ENCODE peak calls at places on chromosomes 12 and 14, in ten cellular contexts. Y is gastrocnemius medialis; T is CD8-positive, alpha-beta T cell; A is A549; X is choroid plexus epithelial cell; Q is K562; R is astrocyte of the spinal cord; B is heart right ventricle; P is PC-9; K is fibroblast of mammary gland. O is an unnamed sample.

GRCh38 chr14:93520053-93520607 is 89.4 kb downstream of the UNC79 start:
- DNase-seq in Y (no peak), T (no peak), A (peak), X (peak), Q (no peak), R (no peak), B (no peak), P (no peak), K (peak), O (no peak)

GRCh38 chr12:16361142-16361783 is 13.8 kb downstream of the MGST1 start:
- DNase-seq in Y (no peak), T (no peak), A (no peak), X (peak), Q (no peak), R (no peak), B (no peak), P (no peak), K (no peak), O (no peak)

GRCh38 chr12:61706783-61707182 is 553.4 kb upstream of the USP15 start:
- DNase-seq in Y (no peak), T (no peak), A (no peak), X (no peak), Q (no peak), R (no peak), B (no peak), P (no peak), K (no peak), O (no peak)

GRCh38 chr12:41621288-41621687 is 433.2 kb downstream of the PDZRN4 start:
- DNase-seq in Y (no peak), T (no peak), A (no peak), X (no peak), Q (no peak), R (no peak), B (no peak), P (no peak), K (no peak), O (no peak)

GRCh38 chr12:1104088-1104800 is 113.2 kb downstream of the ERC1 start:
- DNase-seq in Y (no peak), T (no peak), A (no peak), X (no peak), Q (no peak), R (no peak), B (no peak), P (no peak), K (no peak), O (no peak)

GRCh38 chr14:100124551-100125088 is 34.8 kb downstream of the DEGS2 start:
- DNase-seq in Y (no peak), T (no peak), A (no peak), X (no peak), Q (no peak), R (no peak), B (no peak), P (no peak), K (no peak), O (no peak)

GRCh38 chr12:4562034-4562657 is at the start of gene DYRK4:
- DNase-seq in Y (peak), T (no peak), A (no peak), X (peak), Q (peak), R (peak), B (peak), P (no peak), K (peak), O (peak)

GRCh38 chr12:52867636-52868035 is 18.8 kb upstream of the KRT78 start:
- DNase-seq in Y (no peak), T (peak), A (peak), X (no peak), Q (peak), R (no peak), B (peak), P (no peak), K (no peak), O (no peak)

GRCh38 chr14:75559451-75560187 is 18.8 kb upstream of the FLVCR2 start:
- DNase-seq in Y (no peak), T (no peak), A (peak), X (peak), Q (no peak), R (peak), B (no peak), P (peak), K (peak), O (peak)

GRCh38 chr12:131258396-131258795 is 304.7 kb downstream of the ADGRD1 start:
- DNase-seq in Y (no peak), T (no peak), A (no peak), X (no peak), Q (no peak), R (no peak), B (no peak), P (no peak), K (no peak), O (no peak)

GRCh38 chr12:11182529-11182928 is 4.2 kb downstream of the TAS2R42 start:
- DNase-seq in Y (no peak), T (no peak), A (no peak), X (no peak), Q (no peak), R (no peak), B (no peak), P (no peak), K (no peak), O (no peak)

GRCh38 chr12:51371295-51371953 is 19.8 kb downstream of the GALNT6 start:
- DNase-seq in Y (peak), T (no peak), A (peak), X (peak), Q (no peak), R (peak), B (peak), P (peak), K (peak), O (peak)

GRCh38 chr14:101600891-101601602 is 39.8 kb downstream of the DIO3 start:
- DNase-seq in Y (no peak), T (peak), A (no peak), X (no peak), Q (no peak), R (no peak), B (no peak), P (no peak), K (no peak), O (no peak)

GRCh38 chr14:53227154-53227718 is 74.1 kb upstream of the DDHD1 start:
- DNase-seq in Y (no peak), T (no peak), A (no peak), X (no peak), Q (no peak), R (no peak), B (no peak), P (no peak), K (no peak), O (no peak)

GRCh38 chr14:80477388-80478160 is 266.3 kb upstream of the DIO2 start:
- DNase-seq in Y (no peak), T (no peak), A (no peak), X (peak), Q (no peak), R (no peak), B (no peak), P (no peak), K (peak), O (no peak)

GRCh38 chr12:132804426-132804861 is 24.2 kb downstream of the GOLGA3 start:
- DNase-seq in Y (no peak), T (no peak), A (peak), X (no peak), Q (peak), R (no peak), B (no peak), P (peak), K (peak), O (no peak)

GRCh38 chr12:52439420-52439819 is 5.2 kb upstream of the KRT75 start:
- DNase-seq in Y (no peak), T (no peak), A (no peak), X (no peak), Q (no peak), R (no peak), B (no peak), P (no peak), K (no peak), O (no peak)

GRCh38 chr14:77812028-77812427 is 12.1 kb downstream of the ADCK1 start:
- DNase-seq in Y (no peak), T (no peak), A (no peak), X (no peak), Q (no peak), R (no peak), B (no peak), P (no peak), K (no peak), O (no peak)

GRCh38 chr14:102590667-102591099 is 1.8 kb upstream of the RCOR1 start:
- DNase-seq in Y (no peak), T (peak), A (peak), X (peak), Q (peak), R (peak), B (peak), P (peak), K (peak), O (no peak)

GRCh38 chr14:21997300-21997699 is 323.7 kb upstream of the OR4E1 start:
- DNase-seq in Y (no peak), T (no peak), A (peak), X (peak), Q (no peak), R (no peak), B (no peak), P (no peak), K (peak), O (no peak)

GRCh38 chr14:68787235-68787727 is 5.6 kb downstream of the ZFP36L1 start:
- DNase-seq in Y (no peak), T (peak), A (peak), X (no peak), Q (no peak), R (peak), B (no peak), P (no peak), K (peak), O (no peak)

GRCh38 chr14:85060116-85060515 is 469.8 kb upstream of the FLRT2 start:
- DNase-seq in Y (no peak), T (no peak), A (no peak), X (peak), Q (no peak), R (no peak), B (no peak), P (no peak), K (peak), O (no peak)

GRCh38 chr12:64691793-64692583 is 67.2 kb downstream of the GNS start:
- DNase-seq in Y (no peak), T (no peak), A (no peak), X (no peak), Q (no peak), R (peak), B (no peak), P (no peak), K (no peak), O (no peak)

GRCh38 chr12:111166779-111167540 is 201.9 kb downstream of the PHETA1 start:
- DNase-seq in Y (no peak), T (no peak), A (no peak), X (no peak), Q (no peak), R (no peak), B (peak), P (no peak), K (no peak), O (no peak)

GRCh38 chr12:131640436-131640969 is 70.4 kb upstream of the SFSWAP start:
- DNase-seq in Y (no peak), T (no peak), A (no peak), X (no peak), Q (no peak), R (no peak), B (no peak), P (no peak), K (no peak), O (no peak)

GRCh38 chr12:130989391-130989790 is 35.7 kb downstream of the ADGRD1 start:
- DNase-seq in Y (no peak), T (no peak), A (no peak), X (no peak), Q (no peak), R (no peak), B (no peak), P (no peak), K (no peak), O (no peak)

GRCh38 chr12:122790393-122791075 is 16.2 kb downstream of the CCDC62 start:
- DNase-seq in Y (no peak), T (no peak), A (no peak), X (no peak), Q (no peak), R (peak), B (no peak), P (peak), K (peak), O (no peak)

GRCh38 chr14:60760648-60761364 is 26.2 kb downstream of the MNAT1 start:
- DNase-seq in Y (no peak), T (no peak), A (no peak), X (no peak), Q (no peak), R (no peak), B (no peak), P (peak), K (no peak), O (no peak)

GRCh38 chr12:115413626-115414025 is 729.7 kb upstream of the TBX3 start:
- DNase-seq in Y (no peak), T (no peak), A (no peak), X (no peak), Q (no peak), R (no peak), B (no peak), P (no peak), K (no peak), O (no peak)
- H3K4me3 ChIP-seq in Y (no peak), T (no peak), A (no peak), X (no peak), Q (no peak), R (no peak), B (no peak), P (no peak), K (no peak), O (no peak)

GRCh38 chr12:48903363-48903981 is 21.8 kb downstream of the FKBP11 start:
- DNase-seq in Y (no peak), T (no peak), A (no peak), X (peak), Q (no peak), R (no peak), B (no peak), P (no peak), K (peak), O (no peak)
- H3K4me3 ChIP-seq in Y (no peak), T (no peak), A (peak), X (no peak), Q (no peak), R (no peak), B (peak), P (no peak), K (no peak), O (no peak)

DNA sequence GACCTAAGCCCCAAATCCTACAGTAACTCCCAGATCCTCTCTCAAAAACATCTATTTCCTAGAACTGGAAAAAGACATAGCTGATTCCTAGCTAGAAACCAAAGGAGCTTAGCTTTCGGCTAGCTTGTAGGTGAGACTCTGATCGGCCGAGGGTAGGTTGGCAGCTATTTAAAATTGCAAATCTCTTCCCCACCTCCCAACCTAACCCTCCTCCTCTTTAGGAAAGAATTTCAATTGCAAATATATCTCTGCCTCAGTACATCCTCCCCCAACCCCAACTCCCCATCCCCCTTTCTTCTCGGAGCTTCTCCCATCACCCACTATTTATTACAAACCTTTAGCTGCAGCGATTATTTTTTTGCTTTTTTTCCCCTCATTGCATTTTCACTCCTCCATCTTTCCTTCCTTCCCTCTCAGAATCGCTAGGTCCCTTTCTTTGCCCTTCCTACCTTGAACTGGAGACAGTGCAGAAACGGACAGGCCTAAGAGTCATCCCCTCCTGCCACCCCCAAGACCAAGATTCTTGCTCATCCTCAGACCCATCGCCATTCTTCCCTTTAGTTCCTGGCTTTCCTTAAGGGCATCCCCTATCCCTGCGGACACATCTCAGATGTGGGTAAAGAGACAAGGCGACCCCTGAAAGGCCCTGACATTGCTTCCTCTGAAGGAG is 13.4 kb downstream of the ZFHX2 start:
- DNase-seq in Y (no peak), T (no peak), A (no peak), X (no peak), Q (no peak), R (no peak), B (no peak), P (no peak), K (no peak), O (no peak)
- H3K4me3 ChIP-seq in Y (no peak), T (no peak), A (no peak), X (no peak), Q (no peak), R (no peak), B (no peak), P (no peak), K (no peak), O (no peak)

GRCh38 chr12:80189241-80189640 is 89.9 kb downstream of the OTOGL start:
- DNase-seq in Y (no peak), T (no peak), A (no peak), X (peak), Q (no peak), R (peak), B (no peak), P (no peak), K (peak), O (peak)

GRCh38 chr12:80186727-80187217 is 87.4 kb downstream of the OTOGL start:
- DNase-seq in Y (peak), T (peak), A (peak), X (peak), Q (peak), R (peak), B (peak), P (peak), K (peak), O (peak)

GRCh38 chr12:80190001-80190400 is 90.7 kb downstream of the OTOGL start:
- DNase-seq in Y (no peak), T (no peak), A (no peak), X (peak), Q (no peak), R (no peak), B (no peak), P (no peak), K (peak), O (no peak)

GRCh38 chr12:80187660-80188090 is 88.3 kb downstream of the OTOGL start:
- DNase-seq in Y (peak), T (no peak), A (no peak), X (peak), Q (no peak), R (peak), B (peak), P (no peak), K (peak), O (peak)

GRCh38 chr12:80188566-80188965 is 89.2 kb downstream of the OTOGL start:
- DNase-seq in Y (no peak), T (no peak), A (no peak), X (no peak), Q (no peak), R (no peak), B (no peak), P (no peak), K (no peak), O (no peak)
- H3K4me3 ChIP-seq in Y (no peak), T (no peak), A (no peak), X (no peak), Q (no peak), R (no peak), B (no peak), P (no peak), K (no peak), O (no peak)

DNA sequence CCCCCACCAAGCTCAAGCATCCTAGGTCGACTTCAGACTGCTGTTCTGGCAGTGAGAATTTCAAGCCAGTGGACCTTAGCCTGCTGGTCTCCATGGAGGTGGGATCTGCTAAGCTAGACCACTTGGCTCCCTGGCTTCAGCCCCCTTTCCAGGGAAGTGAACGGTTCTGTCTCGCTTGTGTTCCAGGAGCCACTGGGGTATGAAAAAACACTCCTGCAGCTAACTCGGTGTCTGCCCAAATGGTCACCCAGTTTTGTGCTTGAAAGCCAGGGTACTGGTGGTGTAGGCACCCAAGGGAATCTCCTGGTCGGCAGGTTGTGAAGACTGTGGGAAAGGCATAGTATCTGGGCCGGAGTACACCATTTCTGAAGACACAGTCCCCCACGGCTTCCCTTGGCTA is 44.6 kb upstream of the FKBP4 start:
- DNase-seq in Y (no peak), T (no peak), A (no peak), X (no peak), Q (no peak), R (no peak), B (no peak), P (no peak), K (no peak), O (no peak)
- H3K4me3 ChIP-seq in Y (no peak), T (no peak), A (no peak), X (no peak), Q (no peak), R (no peak), B (no peak), P (no peak), K (no peak), O (no peak)

O was measured in skeletal muscle cell.